ENCODE peak calls at places on chromosomes 11 and 22, in four cellular contexts. S is PC-3; Z is fibroblast of lung; M is CD8-positive, alpha-beta T cell. W is an unnamed sample. For H3K4me1, the result is how much of the 10 kb centered on the place peaks cover.

GRCh38 chr22:32737811-32738210 is 63.7 kb upstream of the TIMP3 start:
- DNase-seq in S (no peak), Z (peak), M (no peak), W (no peak)

GRCh38 chr22:42967005-42967404 is 47.9 kb downstream of the PACSIN2 start:
- DNase-seq in S (no peak), Z (no peak), M (no peak), W (no peak)

GRCh38 chr11:65224939-65225283 is 36.9 kb upstream of the POLA2 start:
- DNase-seq in S (peak), Z (peak), M (no peak), W (no peak)

GRCh38 chr11:85256433-85256832 is 370.7 kb downstream of the DLG2 start:
- DNase-seq in S (no peak), Z (no peak), M (no peak), W (no peak)

GRCh38 chr22:24401824-24402434 is 25.5 kb upstream of the ADORA2A start:
- DNase-seq in S (no peak), Z (no peak), M (no peak), W (no peak)

GRCh38 chr11:112748713-112749481 is 212.3 kb upstream of the NCAM1 start:
- DNase-seq in S (no peak), Z (no peak), M (no peak), W (no peak)

GRCh38 chr11:126989942-126990715 is 10.4 kb downstream of the KIRREL3 start:
- DNase-seq in S (peak), Z (peak), M (peak), W (peak)

GRCh38 chr11:111764621-111765020 is 1.6 kb downstream of the PPP2R1B start:
- DNase-seq in S (peak), Z (peak), M (no peak), W (no peak)

GRCh38 chr22:17077255-17077654 is 7.5 kb upstream of the IL17RA start:
- DNase-seq in S (peak), Z (peak), M (no peak), W (no peak)

GRCh38 chr22:34886391-34886790 is 179.6 kb upstream of the ISX start:
- DNase-seq in S (no peak), Z (no peak), M (no peak), W (no peak)

GRCh38 chr22:44423556-44423955 is 74.5 kb downstream of the RTL6 start:
- DNase-seq in S (no peak), Z (no peak), M (no peak), W (no peak)

GRCh38 chr11:46512261-46512881 is 81.5 kb downstream of the AMBRA1 start:
- DNase-seq in S (no peak), Z (no peak), M (no peak), W (no peak)

GRCh38 chr11:16805942-16806341 is 67.5 kb downstream of the C11orf58 start:
- DNase-seq in S (peak), Z (peak), M (no peak), W (no peak)

GRCh38 chr11:25734592-25735211 is 597.2 kb upstream of the ANO3 start:
- DNase-seq in S (peak), Z (peak), M (no peak), W (no peak)

GRCh38 chr11:127106938-127107337 is 106.4 kb upstream of the KIRREL3 start:
- DNase-seq in S (no peak), Z (no peak), M (no peak), W (no peak)

GRCh38 chr22:25736378-25737011 is 5.5 kb upstream of the MYO18B start:
- DNase-seq in S (no peak), Z (no peak), M (no peak), W (no peak)

GRCh38 chr11:114291381-114291780 is 4.8 kb upstream of the NNMT start:
- DNase-seq in S (no peak), Z (no peak), M (no peak), W (no peak)

GRCh38 chr22:49177666-49178065 is 650.0 kb downstream of the BRD1 start:
- DNase-seq in S (no peak), Z (no peak), M (no peak), W (no peak)
- H3K4me3 ChIP-seq in S (no peak), Z (no peak), M (no peak), W (no peak)

GRCh38 chr22:37750596-37751162 is 53.8 kb downstream of the TRIOBP start:
- DNase-seq in S (no peak), Z (no peak), M (no peak), W (no peak)

GRCh38 chr22:37751449-37752188 is 54.8 kb downstream of the TRIOBP start:
- DNase-seq in S (peak), Z (no peak), M (no peak), W (no peak)

GRCh38 chr22:37749223-37749622 is 52.4 kb downstream of the TRIOBP start:
- DNase-seq in S (no peak), Z (no peak), M (no peak), W (no peak)

GRCh38 chr22:37748659-37749058 is 51.8 kb downstream of the TRIOBP start:
- DNase-seq in S (no peak), Z (no peak), M (no peak), W (no peak)

GRCh38 chr22:37749831-37750595 is 53.2 kb downstream of the TRIOBP start:
- DNase-seq in S (no peak), Z (peak), M (no peak), W (no peak)
- H3K4me1 ChIP-seq in S (half or more), Z (half or more), M (under half), W (half or more)

DNA sequence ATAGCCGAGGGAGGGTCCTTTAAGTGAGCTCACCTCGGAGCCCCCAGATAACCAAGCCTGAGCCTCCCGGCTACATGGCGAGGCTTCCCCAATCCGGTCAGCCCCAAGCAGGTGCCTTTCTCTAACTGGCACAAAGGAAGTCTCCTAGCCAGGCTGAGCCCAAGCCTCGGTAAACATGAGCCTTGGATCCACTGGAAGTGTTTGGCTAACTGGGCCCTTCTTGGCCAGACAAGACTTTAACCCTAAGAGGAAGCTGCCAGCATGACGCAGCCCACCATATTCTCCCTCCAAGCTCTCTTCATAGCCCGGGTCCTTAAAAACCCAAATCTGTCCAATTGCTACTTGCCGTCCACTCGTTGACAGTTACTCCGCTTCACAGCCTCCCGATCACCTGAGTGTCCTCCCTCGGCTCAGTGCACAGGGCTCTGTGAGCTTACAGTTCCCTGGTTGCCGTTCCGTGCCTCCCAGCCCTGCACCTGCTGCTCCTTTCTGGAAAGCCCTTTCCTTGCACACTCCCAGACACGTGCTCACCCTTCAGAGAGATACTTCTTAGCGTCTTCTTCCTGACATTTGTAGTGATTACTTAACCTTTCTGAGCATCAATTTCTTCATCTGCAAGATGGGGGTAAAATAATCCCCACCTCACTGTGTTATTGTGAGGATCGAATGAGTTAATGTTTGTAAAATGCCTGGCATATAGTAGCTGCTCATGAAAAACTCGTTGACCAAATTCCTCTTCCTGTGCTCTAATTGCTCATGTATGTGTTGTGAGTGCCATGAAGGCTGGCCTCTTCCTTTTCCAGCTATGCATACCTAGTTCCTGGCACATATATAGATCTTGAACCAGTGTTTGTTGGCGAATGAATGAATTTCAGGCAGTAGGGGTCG is 25.6 kb downstream of the TXN2 start:
- DNase-seq in S (no peak), Z (no peak), M (no peak), W (no peak)
- H3K4me3 ChIP-seq in S (peak), Z (peak), M (peak), W (peak)

GRCh38 chr22:40449676-40450035 is 79.3 kb downstream of the SGSM3 start:
- DNase-seq in S (no peak), Z (peak), M (no peak), W (no peak)
- H3K4me1 ChIP-seq in S (under half), Z (under half), M (half or more), W (under half)

GRCh38 chr11:120563698-120564572 is 52.4 kb downstream of the GRIK4 start:
- DNase-seq in S (no peak), Z (peak), M (no peak), W (peak)
- H3K4me3 ChIP-seq in S (peak), Z (peak), M (no peak), W (peak)

GRCh38 chr22:38719196-38719595 is 13.5 kb downstream of the GTPBP1 start:
- DNase-seq in S (no peak), Z (no peak), M (no peak), W (no peak)
- H3K4me1 ChIP-seq in S (under half), Z (under half), M (under half), W (under half)